ENCODE peak calls at places on chromosome 5, in four cellular contexts. D is PC-3, X is GM23248, T is WTC11. Z is an unnamed sample.

GRCh38 chr5:83209963-83210362 is 132.6 kb downstream of the XRCC4 start:
- DNase-seq in D (no peak), T (no peak), X (no peak), Z (no peak)

GRCh38 chr5:126100767-126101166 is 322.4 kb upstream of the GRAMD2B start:
- DNase-seq in X (peak), D (no peak), T (peak), Z (no peak)

GRCh38 chr5:171524461-171524860 is 105.0 kb downstream of the FGF18 start:
- DNase-seq in D (no peak), X (no peak), T (no peak), Z (no peak)

GRCh38 chr5:178348356-178349146 is 115.9 kb upstream of the PHYKPL start:
- DNase-seq in T (no peak), D (no peak), X (no peak), Z (no peak)

GRCh38 chr5:140840978-140841962 is at the start of gene PCDHA8:
- DNase-seq in X (peak), T (peak), D (peak), Z (no peak)

GRCh38 chr5:123538670-123539459 is 26.9 kb downstream of the CSNK1G3 start:
- DNase-seq in T (no peak), D (no peak), X (peak), Z (peak)

GRCh38 chr5:38697013-38697412 is 140.6 kb upstream of the LIFR start:
- DNase-seq in D (no peak), X (peak), T (no peak), Z (peak)

GRCh38 chr5:3310551-3311340 is 284.9 kb upstream of the IRX1 start:
- DNase-seq in D (peak), X (peak), T (no peak), Z (no peak)

GRCh38 chr5:55986931-55987330 is 7.8 kb downstream of the IL6ST start:
- DNase-seq in X (no peak), T (no peak), D (no peak), Z (no peak)

GRCh38 chr5:74865799-74866652 is at the start of gene FAM169A:
- DNase-seq in T (peak), X (peak), D (peak), Z (peak)

GRCh38 chr5:34053133-34053532 is 10.1 kb upstream of the C1QTNF3 start:
- DNase-seq in D (peak), T (no peak), X (peak), Z (peak)

GRCh38 chr5:82165740-82166530 is 112.2 kb downstream of the RPS23 start:
- DNase-seq in X (peak), T (peak), D (peak), Z (peak)

GRCh38 chr5:32100230-32100629 is 73.9 kb downstream of the GOLPH3 start:
- DNase-seq in D (no peak), T (no peak), X (peak), Z (no peak)

GRCh38 chr5:61184708-61185107 is 22.4 kb upstream of the SMIM15 start:
- DNase-seq in D (no peak), X (peak), T (no peak), Z (peak)

GRCh38 chr5:65620021-65620420 is 4.1 kb downstream of the TRIM23 start:
- DNase-seq in T (no peak), D (no peak), X (peak), Z (peak)

GRCh38 chr5:164600166-164600715 is 1094.8 kb downstream of the MAT2B start:
- DNase-seq in T (no peak), D (peak), X (no peak), Z (no peak)

GRCh38 chr5:59832577-59833301 is 60.8 kb downstream of the PDE4D start:
- DNase-seq in T (no peak), D (no peak), X (no peak), Z (no peak)

GRCh38 chr5:73045623-73046022 is 74.8 kb upstream of the TMEM171 start:
- DNase-seq in X (no peak), T (no peak), D (no peak), Z (no peak)

GRCh38 chr5:2165203-2165602 is 282.5 kb upstream of the IRX4 start:
- DNase-seq in T (no peak), D (no peak), X (no peak), Z (no peak)

GRCh38 chr5:156798201-156798600 is 51.9 kb upstream of the PPP1R2B start:
- DNase-seq in D (no peak), X (no peak), T (peak), Z (no peak)

GRCh38 chr5:95439801-95440493 is 48.8 kb downstream of the FAM81B start:
- DNase-seq in D (no peak), X (no peak), T (no peak), Z (no peak)

GRCh38 chr5:161410640-161411039 is 135.9 kb downstream of the GABRB2 start:
- DNase-seq in T (no peak), D (no peak), X (no peak), Z (no peak)

GRCh38 chr5:131794596-131794995 is 2.2 kb downstream of the FNIP1 start:
- DNase-seq in D (no peak), X (no peak), T (no peak), Z (no peak)

GRCh38 chr5:92909545-92909962 is 671.5 kb downstream of the NR2F1-AS1 start:
- DNase-seq in X (peak), T (peak), D (peak), Z (peak)

GRCh38 chr5:133962801-133963476 is 5.5 kb downstream of the C5orf15 start:
- DNase-seq in D (no peak), X (peak), T (no peak), Z (peak)

GRCh38 chr5:108220834-108221233 is 161.1 kb downstream of the FBXL17 start:
- DNase-seq in T (no peak), X (no peak), D (no peak), Z (no peak)

GRCh38 chr5:159877894-159878448 is 38.3 kb upstream of the ADRA1B start:
- DNase-seq in X (no peak), D (no peak), T (no peak), Z (no peak)

GRCh38 chr5:62643556-62644451 is 65.2 kb downstream of the LRRC70 start:
- DNase-seq in X (no peak), D (no peak), T (no peak), Z (no peak)

GRCh38 chr5:3110371-3110770 is 358.9 kb upstream of the IRX2 start:
- DNase-seq in T (no peak), D (no peak), X (no peak), Z (no peak)

GRCh38 chr5:132821791-132822190 is 8.7 kb downstream of the SHROOM1 start:
- DNase-seq in T (no peak), X (peak), D (no peak), Z (peak)

GRCh38 chr5:95848701-95849100 is 26.2 kb upstream of the GLRX start:
- DNase-seq in D (no peak), X (peak), T (no peak), Z (peak)

GRCh38 chr5:168209561-168209960 is 81.9 kb upstream of the WWC1 start:
- DNase-seq in T (no peak), X (peak), D (no peak), Z (peak)

GRCh38 chr5:10704949-10705621 is 55.9 kb downstream of the DAP start:
- DNase-seq in X (peak), D (peak), T (no peak), Z (peak)

GRCh38 chr5:32058101-32058500 is 116.0 kb downstream of the GOLPH3 start:
- DNase-seq in X (peak), D (peak), T (no peak), Z (no peak)

GRCh38 chr5:143177263-143177994 is 226.1 kb downstream of the NR3C1 start:
- DNase-seq in D (peak), X (peak), T (no peak), Z (peak)

GRCh38 chr5:103525366-103525765 is 37.2 kb downstream of the NUDT12 start:
- DNase-seq in X (no peak), T (no peak), D (no peak), Z (no peak)

GRCh38 chr5:128174951-128175350 is 91.4 kb downstream of the SLC12A2 start:
- DNase-seq in D (no peak), X (peak), T (no peak), Z (peak)

GRCh38 chr5:90792725-90793124 is 234.1 kb downstream of the ADGRV1 start:
- DNase-seq in T (no peak), D (peak), X (peak), Z (no peak)

GRCh38 chr5:143051244-143052058 is 281.3 kb downstream of the ARHGAP26 start:
- DNase-seq in D (peak), T (no peak), X (peak), Z (peak)

Z was measured in EH.